ENCODE peak calls at places on chromosomes 3 and 15, in nine cellular contexts. G, O, L, Z, E, J, M, H and Q are unnamed samples.
A peak's percentile ranks its signal among the peaks of the same experiment; 100 is the strongest.

GRCh38 chr3:11548721-11549131 is 95.0 kb downstream of the VGLL4 start:
- DNase-seq in G (no peak), O (no peak), L (peak; percentile 54), Z (no peak), E (no peak), J (peak; percentile 18), M (peak; percentile 34), H (peak; percentile 62), Q (peak; percentile 28)

GRCh38 chr15:36612063-36612788 is 32.8 kb downstream of the CDIN1 start:
- DNase-seq in G (no peak), O (no peak), L (no peak), Z (no peak), E (no peak), J (peak; percentile 96), M (no peak), H (no peak), Q (no peak)

GRCh38 chr3:40992023-40992422 is 207.3 kb upstream of the CTNNB1 start:
- DNase-seq in G (no peak), O (no peak), L (no peak), Z (no peak), E (no peak), J (no peak), M (no peak), H (no peak), Q (no peak)

GRCh38 chr3:116930786-116931185 is 221.2 kb downstream of the TUSC7 start:
- DNase-seq in G (no peak), O (no peak), L (no peak), Z (no peak), E (no peak), J (peak; percentile 46), M (no peak), H (no peak), Q (no peak)

GRCh38 chr15:74799843-74800558 is 12.6 kb upstream of the LMAN1L start:
- DNase-seq in G (peak; percentile 19), O (peak; percentile 87), L (peak; percentile 75), Z (peak; percentile 90), E (peak; percentile 93), J (peak; percentile 74), M (no peak), H (peak; percentile 89), Q (peak; percentile 99)

GRCh38 chr3:45944830-45945620 is 1.8 kb downstream of the CXCR6 start:
- DNase-seq in G (no peak), O (no peak), L (no peak), Z (no peak), E (no peak), J (no peak), M (no peak), H (no peak), Q (no peak)

GRCh38 chr3:82891028-82891427 is 1129.6 kb upstream of the GBE1 start:
- DNase-seq in G (no peak), O (no peak), L (no peak), Z (no peak), E (no peak), J (no peak), M (no peak), H (no peak), Q (no peak)

GRCh38 chr3:187274977-187275338 is 16.6 kb downstream of the MASP1 start:
- DNase-seq in G (no peak), O (no peak), L (no peak), Z (no peak), E (peak; percentile 91), J (peak; percentile 20), M (no peak), H (no peak), Q (peak; percentile 85)

GRCh38 chr3:35908366-35909232 is 269.3 kb downstream of the ARPP21 start:
- DNase-seq in G (no peak), O (no peak), L (no peak), Z (peak; percentile 61), E (peak; percentile 91), J (peak; percentile 86), M (peak; percentile 32), H (peak; percentile 73), Q (peak; percentile 8)

GRCh38 chr3:174046311-174046710 is 648.8 kb downstream of the NLGN1 start:
- DNase-seq in G (no peak), O (no peak), L (no peak), Z (no peak), E (no peak), J (no peak), M (no peak), H (no peak), Q (no peak)

GRCh38 chr3:29335438-29335837 is 54.6 kb downstream of the RBMS3 start:
- DNase-seq in G (peak; percentile 74), O (no peak), L (peak; percentile 56), Z (peak; percentile 76), E (peak; percentile 81), J (peak; percentile 96), M (peak; percentile 95), H (peak; percentile 95), Q (peak; percentile 1)

GRCh38 chr3:45908761-45909160 is 22.4 kb downstream of the CCR9 start:
- DNase-seq in G (no peak), O (no peak), L (no peak), Z (no peak), E (peak; percentile 10), J (no peak), M (no peak), H (no peak), Q (no peak)

GRCh38 chr3:67646586-67647234 is 7.7 kb downstream of the SUCLG2 start:
- DNase-seq in G (no peak), O (no peak), L (no peak), Z (no peak), E (no peak), J (peak; percentile 71), M (no peak), H (no peak), Q (no peak)
- H3K4me3 ChIP-seq in G (no peak overlapping the region), O (no peak overlapping the region), L (no peak overlapping the region), Z (no peak overlapping the region), E (no peak overlapping the region), J (no peak overlapping the region), M (no peak overlapping the region), H (no peak overlapping the region), Q (no peak overlapping the region)

GRCh38 chr15:96416218-96416933 is 85.9 kb downstream of the NR2F2 start:
- DNase-seq in G (no peak), O (no peak), L (no peak), Z (no peak), E (peak; percentile 76), J (no peak), M (no peak), H (no peak), Q (peak; percentile 77)

GRCh38 chr15:96417760-96418130 is 87.2 kb downstream of the NR2F2 start:
- DNase-seq in G (no peak), O (no peak), L (no peak), Z (no peak), E (no peak), J (no peak), M (no peak), H (no peak), Q (no peak)

GRCh38 chr15:96414875-96415274 is 84.4 kb downstream of the NR2F2 start:
- DNase-seq in G (no peak), O (no peak), L (no peak), Z (no peak), E (no peak), J (no peak), M (no peak), H (no peak), Q (no peak)

GRCh38 chr15:96416934-96417759 is 86.6 kb downstream of the NR2F2 start:
- DNase-seq in G (no peak), O (no peak), L (peak; percentile 46), Z (no peak), E (peak; percentile 83), J (no peak), M (no peak), H (no peak), Q (peak; percentile 74)

GRCh38 chr15:96415513-96416217 is 85.2 kb downstream of the NR2F2 start:
- DNase-seq in G (no peak), O (no peak), L (no peak), Z (no peak), E (no peak), J (no peak), M (no peak), H (no peak), Q (no peak)
- H3K27me3 ChIP-seq in G (peaks cover 35% of the 10 kb centered on the region), O (peaks cover 9% of the 10 kb centered on the region), L (no peaks in the 10 kb centered on the region), Z (peaks cover 98% of the 10 kb centered on the region), E (peaks cover 100% of the 10 kb centered on the region), J (peaks cover 100% of the 10 kb centered on the region), M (peaks cover 17% of the 10 kb centered on the region), H (peaks cover 13% of the 10 kb centered on the region), Q (peaks cover 100% of the 10 kb centered on the region)

DNA sequence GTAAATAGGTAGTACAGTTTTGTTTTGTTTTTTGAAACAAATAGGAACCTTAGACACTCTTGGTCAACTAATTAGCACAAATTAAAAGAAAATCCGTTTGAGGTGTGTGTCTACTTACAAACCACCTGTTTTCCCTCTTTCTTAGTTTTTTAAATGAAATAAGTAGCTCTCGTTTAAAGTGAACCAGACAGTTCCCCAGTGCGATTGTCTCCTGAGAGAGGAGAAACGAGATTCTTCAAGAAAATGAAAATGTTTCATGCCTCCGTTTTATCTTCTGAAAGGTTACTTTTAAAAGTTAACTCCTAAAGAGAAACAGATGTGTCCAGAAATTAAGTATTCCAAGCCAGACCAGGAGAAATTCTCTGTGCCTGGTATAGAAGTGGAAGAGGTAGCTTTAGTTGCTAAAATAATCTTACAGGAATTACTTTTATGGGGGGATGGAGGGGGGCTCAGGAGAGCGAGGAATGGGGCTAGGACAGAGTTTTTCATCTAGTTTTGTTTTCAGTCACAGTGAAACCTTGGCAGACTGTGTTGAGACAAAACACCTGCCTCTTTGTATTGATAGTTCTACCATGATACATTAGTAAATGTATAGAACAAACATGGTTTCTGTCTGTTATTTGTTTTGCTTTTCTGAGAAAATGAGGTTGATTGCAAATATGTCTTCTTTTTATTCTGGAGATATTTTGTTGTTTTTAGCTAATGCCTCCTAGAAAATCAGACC is 155.1 kb upstream of the CNTN4 start:
- DNase-seq in G (no peak), O (no peak), L (no peak), Z (no peak), E (no peak), J (no peak), M (no peak), H (no peak), Q (no peak)
- H3K4me3 ChIP-seq in G (no peak overlapping the region), O (no peak overlapping the region), L (no peak overlapping the region), Z (no peak overlapping the region), E (no peak overlapping the region), J (no peak overlapping the region), M (no peak overlapping the region), H (no peak overlapping the region), Q (no peak overlapping the region)

DNA sequence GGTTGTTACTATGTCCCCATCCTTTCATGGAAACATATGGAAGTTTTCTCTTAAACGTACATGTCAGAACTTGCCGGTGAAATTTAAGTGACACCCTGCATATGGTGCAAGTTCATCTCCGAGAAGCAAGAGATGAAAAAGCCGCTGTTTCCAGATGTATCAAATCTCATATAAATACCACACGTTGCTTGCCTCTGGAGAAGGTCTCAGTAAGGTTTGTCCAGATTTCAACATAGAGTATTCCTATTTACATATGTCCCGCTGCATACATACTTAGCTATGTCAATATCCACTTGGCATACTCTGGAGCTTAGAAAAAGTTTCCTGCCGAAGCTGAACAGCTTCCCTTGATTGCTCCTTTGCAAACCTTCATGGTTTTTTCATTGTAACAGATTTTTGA is 172.2 kb upstream of the ICE2 start:
- DNase-seq in G (no peak), O (no peak), L (no peak), Z (no peak), E (no peak), J (no peak), M (no peak), H (no peak), Q (no peak)
- H3K27me3 ChIP-seq in G (no peaks in the 10 kb centered on the region), O (no peaks in the 10 kb centered on the region), L (no peaks in the 10 kb centered on the region), Z (no peaks in the 10 kb centered on the region), E (no peaks in the 10 kb centered on the region), J (peaks cover 96% of the 10 kb centered on the region), M (no peaks in the 10 kb centered on the region), H (no peaks in the 10 kb centered on the region), Q (no peaks in the 10 kb centered on the region)